ENCODE peak calls at places on chromosomes 7 and 10, in six cellular contexts. K is NB4; F is HT1080; Y is T-helper 1 cell; V is activated CD4-positive, alpha-beta T cell treated with anti-CD3 and anti-CD28 coated beads for 24 hours; J is naive thymus-derived CD8-positive, alpha-beta T cell. Z is an unnamed sample.

GRCh38 chr10:10520391-10521385 is 497.0 kb upstream of the CELF2 start:
- DNase-seq in F (no peak), V (no peak), Y (no peak), J (no peak), K (peak), Z (no peak)

GRCh38 chr7:71325151-71325550 is 193.2 kb downstream of the GALNT17 start:
- DNase-seq in Y (no peak), J (no peak), V (no peak), K (no peak), F (no peak), Z (no peak)

GRCh38 chr7:47539398-47540052 is 42.4 kb downstream of the TNS3 start:
- DNase-seq in F (no peak), V (no peak), K (no peak), J (no peak), Y (no peak), Z (no peak)

GRCh38 chr10:98246911-98247820 is 20.8 kb downstream of the LOXL4 start:
- DNase-seq in K (no peak), F (no peak), V (no peak), J (no peak), Y (no peak), Z (no peak)

GRCh38 chr7:65946895-65947294 is 35.1 kb downstream of the GUSB start:
- DNase-seq in F (peak), K (peak), Y (peak), V (no peak), J (no peak), Z (no peak)

GRCh38 chr10:75016290-75016689 is 95.2 kb upstream of the SAMD8 start:
- DNase-seq in Y (no peak), J (no peak), K (peak), F (no peak), V (no peak), Z (no peak)

GRCh38 chr7:96266580-96266979 is 55.3 kb downstream of the SLC25A13 start:
- DNase-seq in K (no peak), Y (no peak), V (no peak), J (no peak), F (no peak), Z (no peak)

GRCh38 chr7:111744501-111745155 is 182.3 kb upstream of the IMMP2L start:
- DNase-seq in K (no peak), J (no peak), Y (no peak), F (peak), V (no peak), Z (no peak)

GRCh38 chr10:36301539-36301938 is 659.4 kb upstream of the FZD8 start:
- DNase-seq in V (no peak), K (no peak), F (no peak), J (no peak), Y (no peak), Z (no peak)

GRCh38 chr7:39650676-39651075 is 27.3 kb downstream of the RALA start:
- DNase-seq in F (peak), K (peak), J (no peak), Y (no peak), V (no peak), Z (no peak)

GRCh38 chr10:96834121-96834520 is 2.0 kb downstream of the LCOR start:
- DNase-seq in V (no peak), Y (no peak), K (no peak), J (no peak), F (no peak), Z (no peak)

GRCh38 chr7:155749578-155749977 is 62.7 kb downstream of the SHH start:
- DNase-seq in F (no peak), K (no peak), Y (no peak), J (no peak), V (no peak), Z (no peak)

GRCh38 chr7:74283858-74284447 is 5.3 kb upstream of the CLIP2 start:
- DNase-seq in Y (no peak), F (no peak), K (peak), V (no peak), J (no peak), Z (no peak)

GRCh38 chr10:84429926-84430520 is 101.6 kb downstream of the CCSER2 start:
- DNase-seq in K (peak), V (peak), Y (peak), F (peak), J (peak), Z (peak)

GRCh38 chr10:128156999-128157755 is 31.0 kb upstream of the MKI67 start:
- DNase-seq in J (no peak), F (no peak), K (no peak), V (no peak), Y (no peak), Z (no peak)

GRCh38 chr7:70669859-70670258 is 462.1 kb upstream of the GALNT17 start:
- DNase-seq in F (no peak), Y (no peak), J (no peak), V (no peak), K (no peak), Z (no peak)

GRCh38 chr10:104735469-104735868 is 94.4 kb downstream of the SORCS3 start:
- DNase-seq in F (no peak), Y (no peak), J (no peak), K (no peak), V (no peak), Z (no peak)

GRCh38 chr7:16492513-16493062 is 27.1 kb upstream of the SOSTDC1 start:
- DNase-seq in F (peak), J (no peak), K (no peak), V (no peak), Y (peak), Z (no peak)

GRCh38 chr7:55438765-55439525 is 73.8 kb downstream of the LANCL2 start:
- DNase-seq in K (no peak), V (no peak), Y (no peak), F (no peak), J (no peak), Z (no peak)

GRCh38 chr10:43137971-43138756 is at the start of gene CSGALNACT2:
- DNase-seq in Y (peak), V (peak), F (peak), J (peak), K (peak), Z (peak)

GRCh38 chr7:2738110-2738509 is 50.1 kb downstream of the AMZ1 start:
- DNase-seq in Y (no peak), V (no peak), J (no peak), K (peak), F (no peak), Z (no peak)

GRCh38 chr7:147833981-147834380 is 756.6 kb upstream of the C7orf33 start:
- DNase-seq in F (no peak), K (no peak), V (no peak), J (no peak), Y (no peak), Z (no peak)

GRCh38 chr7:464712-465461 is 54.8 kb downstream of the PDGFA start:
- DNase-seq in V (no peak), F (no peak), Y (no peak), J (no peak), K (no peak), Z (no peak)

GRCh38 chr10:5556576-5556975 is 31.8 kb downstream of the CALML3 start:
- DNase-seq in V (no peak), F (no peak), K (no peak), J (no peak), Y (no peak), Z (no peak)

GRCh38 chr7:36440880-36441279 is 51.2 kb downstream of the ANLN start:
- DNase-seq in V (no peak), Y (no peak), J (no peak), K (peak), F (peak), Z (peak)

GRCh38 chr7:9608560-9608959 is 1175.2 kb downstream of the NXPH1 start:
- DNase-seq in K (no peak), J (no peak), F (peak), V (no peak), Y (no peak), Z (no peak)

GRCh38 chr10:22230331-22230833 is 12.6 kb upstream of the EBLN1 start:
- DNase-seq in J (no peak), F (peak), K (peak), Y (peak), V (no peak), Z (peak)

GRCh38 chr7:69781412-69781846 is 183.2 kb downstream of the AUTS2 start:
- DNase-seq in J (no peak), F (no peak), V (no peak), K (no peak), Y (no peak), Z (no peak)

Z was measured in AML-193.